ENCODE peak calls at places on chromosomes 2 and 18, in eight cellular contexts. One of them, this sample, is unnamed.

GRCh38 chr2:177489719-177490301 is 97.2 kb downstream of the AGPS start:
- DNase-seq in GM23248: peak; percentile 65
- DNase-seq in body of pancreas: no peak
- DNase-seq in psoas muscle: no peak
- DNase-seq in HepG2: peak; percentile 41
- DNase-seq in A673: peak; percentile 66
- DNase-seq in mesendoderm: peak; percentile 55
- DNase-seq in mesenchymal stem cell: peak; percentile 49
- DNase-seq in this sample: no peak

GRCh38 chr2:210586381-210586780 is 30.0 kb downstream of the CPS1 start:
- DNase-seq in body of pancreas: no peak
- DNase-seq in HepG2: no peak
- DNase-seq in mesendoderm: no peak
- DNase-seq in A673: no peak
- DNase-seq in psoas muscle: no peak
- DNase-seq in GM23248: peak; percentile 19
- DNase-seq in mesenchymal stem cell: peak; percentile 22
- DNase-seq in this sample: peak; percentile 7

GRCh38 chr18:8703781-8704301 is 1.5 kb upstream of the MTCL1 start:
- DNase-seq in mesendoderm: no peak
- DNase-seq in body of pancreas: peak; percentile 39
- DNase-seq in GM23248: no peak
- DNase-seq in mesenchymal stem cell: no peak
- DNase-seq in HepG2: peak; percentile 32
- DNase-seq in A673: no peak
- DNase-seq in psoas muscle: no peak
- DNase-seq in this sample: no peak

GRCh38 chr2:55364189-55365055 is 55.2 kb downstream of the CCDC88A start:
- DNase-seq in GM23248: peak; percentile 90
- DNase-seq in A673: peak; percentile 31
- DNase-seq in HepG2: no peak
- DNase-seq in mesendoderm: no peak
- DNase-seq in psoas muscle: no peak
- DNase-seq in mesenchymal stem cell: peak; percentile 15
- DNase-seq in body of pancreas: peak; percentile 82
- DNase-seq in this sample: peak; percentile 94

GRCh38 chr2:138922973-138923563 is 142.9 kb upstream of the NXPH2 start:
- DNase-seq in GM23248: peak; percentile 43
- DNase-seq in body of pancreas: no peak
- DNase-seq in mesenchymal stem cell: peak; percentile 38
- DNase-seq in psoas muscle: no peak
- DNase-seq in HepG2: peak; percentile 40
- DNase-seq in mesendoderm: peak; percentile 31
- DNase-seq in A673: peak; percentile 64
- DNase-seq in this sample: no peak

GRCh38 chr2:48699377-48699951 is 56.1 kb downstream of the LHCGR start:
- DNase-seq in psoas muscle: no peak
- DNase-seq in body of pancreas: no peak
- DNase-seq in HepG2: no peak
- DNase-seq in mesenchymal stem cell: peak; percentile 62
- DNase-seq in mesendoderm: no peak
- DNase-seq in GM23248: peak; percentile 88
- DNase-seq in A673: no peak
- DNase-seq in this sample: peak; percentile 31

GRCh38 chr2:223731503-223731902 is 105.9 kb downstream of the AP1S3 start:
- DNase-seq in A673: no peak
- DNase-seq in body of pancreas: no peak
- DNase-seq in mesenchymal stem cell: no peak
- DNase-seq in GM23248: no peak
- DNase-seq in psoas muscle: no peak
- DNase-seq in mesendoderm: no peak
- DNase-seq in HepG2: no peak
- DNase-seq in this sample: no peak

GRCh38 chr2:65630643-65631042 is 198.2 kb upstream of the SPRED2 start:
- DNase-seq in mesendoderm: peak; percentile 10
- DNase-seq in psoas muscle: no peak
- DNase-seq in GM23248: peak; percentile 72
- DNase-seq in mesenchymal stem cell: peak; percentile 89
- DNase-seq in A673: no peak
- DNase-seq in body of pancreas: no peak
- DNase-seq in HepG2: no peak
- DNase-seq in this sample: peak; percentile 77

GRCh38 chr2:40369619-40370397 is 82.1 kb downstream of the SLC8A1 start:
- DNase-seq in GM23248: peak; percentile 86
- DNase-seq in mesenchymal stem cell: no peak
- DNase-seq in A673: no peak
- DNase-seq in mesendoderm: no peak
- DNase-seq in HepG2: no peak
- DNase-seq in body of pancreas: no peak
- DNase-seq in psoas muscle: no peak
- DNase-seq in this sample: peak; percentile 93

GRCh38 chr2:71207601-71208000 is 19.3 kb downstream of the PAIP2B start:
- DNase-seq in mesendoderm: no peak
- DNase-seq in A673: no peak
- DNase-seq in psoas muscle: no peak
- DNase-seq in GM23248: no peak
- DNase-seq in body of pancreas: no peak
- DNase-seq in HepG2: no peak
- DNase-seq in mesenchymal stem cell: no peak
- DNase-seq in this sample: no peak

GRCh38 chr2:176488446-176488845 is 219.2 kb downstream of the MTX2 start:
- DNase-seq in mesendoderm: no peak
- DNase-seq in HepG2: no peak
- DNase-seq in mesenchymal stem cell: no peak
- DNase-seq in psoas muscle: no peak
- DNase-seq in GM23248: peak; percentile 56
- DNase-seq in A673: no peak
- DNase-seq in body of pancreas: no peak
- DNase-seq in this sample: no peak

GRCh38 chr18:49206717-49207116 is 253.7 kb downstream of the DYM start:
- DNase-seq in mesenchymal stem cell: no peak
- DNase-seq in GM23248: peak; percentile 45
- DNase-seq in body of pancreas: no peak
- DNase-seq in mesendoderm: no peak
- DNase-seq in A673: no peak
- DNase-seq in HepG2: no peak
- DNase-seq in psoas muscle: no peak
- DNase-seq in this sample: no peak

GRCh38 chr2:69381337-69381737 is 5.7 kb downstream of the GFPT1 start:
- DNase-seq in HepG2: no peak
- DNase-seq in GM23248: peak; percentile 50
- DNase-seq in mesendoderm: no peak
- DNase-seq in psoas muscle: no peak
- DNase-seq in body of pancreas: no peak
- DNase-seq in mesenchymal stem cell: peak; percentile 59
- DNase-seq in A673: peak; percentile 42
- DNase-seq in this sample: peak; percentile 29

GRCh38 chr18:73597832-73598615 is 549.6 kb downstream of the FBXO15 start:
- DNase-seq in GM23248: no peak
- DNase-seq in HepG2: no peak
- DNase-seq in mesendoderm: peak; percentile 3
- DNase-seq in psoas muscle: no peak
- DNase-seq in mesenchymal stem cell: no peak
- DNase-seq in body of pancreas: no peak
- DNase-seq in A673: no peak
- DNase-seq in this sample: no peak

GRCh38 chr2:9990735-9991134 is 39.2 kb downstream of the GRHL1 start:
- DNase-seq in GM23248: peak; percentile 54
- DNase-seq in psoas muscle: no peak
- DNase-seq in A673: peak; percentile 90
- DNase-seq in mesenchymal stem cell: no peak
- DNase-seq in mesendoderm: peak; percentile 58
- DNase-seq in HepG2: no peak
- DNase-seq in body of pancreas: no peak
- DNase-seq in this sample: no peak

GRCh38 chr2:207531024-207531411 is 1.3 kb downstream of the CREB1 start:
- DNase-seq in body of pancreas: no peak
- DNase-seq in mesendoderm: no peak
- DNase-seq in HepG2: no peak
- DNase-seq in mesenchymal stem cell: no peak
- DNase-seq in GM23248: peak; percentile 44
- DNase-seq in A673: peak; percentile 11
- DNase-seq in psoas muscle: no peak
- DNase-seq in this sample: no peak

GRCh38 chr18:67140495-67140894 is 376.0 kb downstream of the DSEL start:
- DNase-seq in GM23248: no peak
- DNase-seq in mesenchymal stem cell: no peak
- DNase-seq in mesendoderm: no peak
- DNase-seq in A673: no peak
- DNase-seq in body of pancreas: no peak
- DNase-seq in HepG2: no peak
- DNase-seq in psoas muscle: no peak
- DNase-seq in this sample: no peak

DNA sequence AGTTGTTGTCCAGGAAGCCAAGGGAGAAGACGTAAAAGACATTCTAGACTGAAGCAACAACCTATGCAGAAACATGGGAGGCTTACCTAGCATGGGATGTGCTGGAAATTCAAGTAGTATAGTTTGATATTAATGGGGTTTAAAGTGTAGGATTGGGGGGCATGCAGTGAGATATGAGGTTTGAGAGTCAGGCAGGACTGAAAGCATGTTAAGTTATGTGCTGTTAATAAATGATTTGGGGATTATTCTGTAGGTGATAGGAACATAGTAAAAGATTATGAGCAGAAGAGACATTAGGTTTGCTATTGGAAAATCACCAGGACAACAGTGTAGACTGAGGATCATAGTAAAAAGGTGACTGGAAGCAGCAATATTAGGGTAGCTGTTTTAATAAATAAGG is 3.2 kb downstream of the EHBP1 start:
- DNase-seq in mesenchymal stem cell: no peak
- DNase-seq in body of pancreas: no peak
- DNase-seq in GM23248: no peak
- DNase-seq in A673: no peak
- DNase-seq in psoas muscle: no peak
- DNase-seq in mesendoderm: no peak
- DNase-seq in HepG2: no peak
- DNase-seq in this sample: no peak
- H3K4me3 ChIP-seq in mesenchymal stem cell: no peak overlapping the region
- H3K4me3 ChIP-seq in body of pancreas: no peak overlapping the region
- H3K4me3 ChIP-seq in GM23248: peak overlapping the region; percentile 95
- H3K4me3 ChIP-seq in A673: no peak overlapping the region
- H3K4me3 ChIP-seq in psoas muscle: peak overlapping the region; percentile 77
- H3K4me3 ChIP-seq in mesendoderm: no peak overlapping the region
- H3K4me3 ChIP-seq in HepG2: peak overlapping the region; percentile 97
- H3K4me3 ChIP-seq in this sample: no peak overlapping the region

GRCh38 chr18:23133860-23134779 is 1.2 kb upstream of the CABLES1 start:
- DNase-seq in GM23248: no peak
- DNase-seq in body of pancreas: peak; percentile 67
- DNase-seq in mesendoderm: peak; percentile 94
- DNase-seq in mesenchymal stem cell: no peak
- DNase-seq in A673: peak; percentile 41
- DNase-seq in HepG2: peak; percentile 91
- DNase-seq in psoas muscle: no peak
- DNase-seq in this sample: no peak
- H3K4me3 ChIP-seq in GM23248: peak overlapping the region; percentile 76
- H3K4me3 ChIP-seq in body of pancreas: no peak overlapping the region
- H3K4me3 ChIP-seq in mesendoderm: peak overlapping the region; percentile 3
- H3K4me3 ChIP-seq in mesenchymal stem cell: no peak overlapping the region
- H3K4me3 ChIP-seq in A673: peak overlapping the region; percentile 54
- H3K4me3 ChIP-seq in HepG2: peak overlapping the region; percentile 91
- H3K4me3 ChIP-seq in psoas muscle: no peak overlapping the region
- H3K4me3 ChIP-seq in this sample: peak overlapping the region; percentile 67

GRCh38 chr18:77015176-77015575 is 117.4 kb downstream of the MBP start:
- DNase-seq in GM23248: no peak
- DNase-seq in mesenchymal stem cell: no peak
- DNase-seq in A673: no peak
- DNase-seq in mesendoderm: no peak
- DNase-seq in HepG2: no peak
- DNase-seq in body of pancreas: no peak
- DNase-seq in psoas muscle: no peak
- DNase-seq in this sample: no peak

GRCh38 chr18:77016133-77016839 is 116.3 kb downstream of the MBP start:
- DNase-seq in mesenchymal stem cell: no peak
- DNase-seq in A673: no peak
- DNase-seq in HepG2: no peak
- DNase-seq in mesendoderm: no peak
- DNase-seq in body of pancreas: no peak
- DNase-seq in GM23248: no peak
- DNase-seq in psoas muscle: no peak
- DNase-seq in this sample: no peak

GRCh38 chr18:77012751-77013550 is 119.6 kb downstream of the MBP start:
- DNase-seq in HepG2: no peak
- DNase-seq in GM23248: no peak
- DNase-seq in mesendoderm: no peak
- DNase-seq in psoas muscle: no peak
- DNase-seq in mesenchymal stem cell: no peak
- DNase-seq in body of pancreas: no peak
- DNase-seq in A673: no peak
- DNase-seq in this sample: no peak

GRCh38 chr18:77013777-77014525 is 118.6 kb downstream of the MBP start:
- DNase-seq in body of pancreas: no peak
- DNase-seq in mesendoderm: no peak
- DNase-seq in HepG2: no peak
- DNase-seq in mesenchymal stem cell: no peak
- DNase-seq in A673: no peak
- DNase-seq in GM23248: no peak
- DNase-seq in psoas muscle: peak; percentile 78
- DNase-seq in this sample: no peak

DNA sequence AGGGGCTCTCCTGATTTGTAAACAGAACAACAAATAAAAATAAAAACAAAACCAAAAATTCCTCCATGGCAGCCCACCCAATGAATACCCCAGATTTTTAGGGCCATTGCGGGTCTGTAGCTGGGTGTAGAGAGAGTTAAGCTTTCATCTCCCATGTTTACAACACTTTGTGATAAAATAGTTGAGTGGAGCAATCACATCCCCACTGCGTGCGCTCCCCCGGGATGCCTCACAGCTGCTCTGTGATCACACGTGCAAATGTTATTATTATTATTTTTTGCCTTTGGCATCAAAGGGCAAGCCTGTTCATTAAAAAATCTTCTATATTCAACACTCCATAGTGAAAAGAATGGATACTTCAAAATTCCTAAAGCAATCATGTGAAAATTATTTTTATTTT is 118.0 kb downstream of the MBP start:
- DNase-seq in mesendoderm: no peak
- DNase-seq in body of pancreas: no peak
- DNase-seq in A673: no peak
- DNase-seq in mesenchymal stem cell: no peak
- DNase-seq in HepG2: no peak
- DNase-seq in psoas muscle: peak; percentile 83
- DNase-seq in GM23248: no peak
- DNase-seq in this sample: no peak
- H3K4me3 ChIP-seq in mesendoderm: no peak overlapping the region
- H3K4me3 ChIP-seq in body of pancreas: no peak overlapping the region
- H3K4me3 ChIP-seq in A673: no peak overlapping the region
- H3K4me3 ChIP-seq in mesenchymal stem cell: no peak overlapping the region
- H3K4me3 ChIP-seq in HepG2: no peak overlapping the region
- H3K4me3 ChIP-seq in psoas muscle: peak overlapping the region; percentile 37
- H3K4me3 ChIP-seq in GM23248: no peak overlapping the region
- H3K4me3 ChIP-seq in this sample: no peak overlapping the region

DNA sequence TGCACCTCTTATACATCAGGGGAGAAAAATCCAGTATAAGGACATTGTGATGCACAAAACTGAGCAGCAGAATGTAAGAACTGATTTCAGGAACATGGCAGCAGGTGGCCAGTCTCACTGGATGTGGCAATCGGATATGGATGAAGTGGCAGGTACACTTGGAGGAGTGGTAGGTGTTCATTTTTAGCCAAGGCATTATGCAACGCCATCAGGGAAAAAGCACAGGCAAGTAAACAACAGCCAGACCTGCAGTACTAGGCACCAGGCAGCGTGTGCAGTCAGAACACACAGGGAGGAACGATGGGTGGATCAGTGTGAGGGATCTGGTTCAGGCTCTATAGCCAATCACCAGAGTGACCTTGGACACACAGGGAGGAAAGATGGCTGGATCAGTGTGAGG is 77.4 kb upstream of the GCFC2 start:
- DNase-seq in mesendoderm: no peak
- DNase-seq in body of pancreas: peak; percentile 47
- DNase-seq in HepG2: no peak
- DNase-seq in GM23248: no peak
- DNase-seq in psoas muscle: no peak
- DNase-seq in A673: no peak
- DNase-seq in mesenchymal stem cell: no peak
- DNase-seq in this sample: no peak
- H3K4me3 ChIP-seq in mesendoderm: no peak overlapping the region
- H3K4me3 ChIP-seq in body of pancreas: no peak overlapping the region
- H3K4me3 ChIP-seq in HepG2: no peak overlapping the region
- H3K4me3 ChIP-seq in GM23248: no peak overlapping the region
- H3K4me3 ChIP-seq in psoas muscle: no peak overlapping the region
- H3K4me3 ChIP-seq in A673: no peak overlapping the region
- H3K4me3 ChIP-seq in mesenchymal stem cell: no peak overlapping the region
- H3K4me3 ChIP-seq in this sample: no peak overlapping the region

This sample was measured in brain microvascular endothelial cell.